ENCODE peak calls at places on chromosome 3, in eight cellular contexts. P is astrocyte, F is uterus, C is BE2C, M is tibial nerve, J is natural killer cell, X is IMR-90, K is Calu3. V is an unnamed sample.

GRCh38 chr3:9583792-9584191 is 30.2 kb upstream of the LHFPL4 start:
- DNase-seq in P (no peak), F (no peak), C (no peak), M (no peak), J (no peak), X (no peak), K (no peak), V (no peak)

GRCh38 chr3:173913985-173914421 is 516.5 kb downstream of the NLGN1 start:
- DNase-seq in P (peak), F (no peak), C (no peak), M (no peak), J (no peak), X (no peak), K (no peak), V (no peak)

GRCh38 chr3:43580181-43580580 is 41.6 kb downstream of the ANO10 start:
- DNase-seq in P (no peak), F (no peak), C (no peak), M (no peak), J (no peak), X (no peak), K (no peak), V (no peak)

GRCh38 chr3:102733811-102734574 is 299.2 kb downstream of the ZPLD1 start:
- DNase-seq in P (peak), F (no peak), C (no peak), M (no peak), J (no peak), X (no peak), K (no peak), V (peak)

GRCh38 chr3:14549256-14549931 is 9.3 kb upstream of the GRIP2 start:
- DNase-seq in P (no peak), F (no peak), C (no peak), M (no peak), J (no peak), X (peak), K (no peak), V (peak)

GRCh38 chr3:155995525-155996370 is 124.6 kb upstream of the KCNAB1 start:
- DNase-seq in P (peak), F (no peak), C (no peak), M (no peak), J (no peak), X (peak), K (no peak), V (peak)

GRCh38 chr3:194880940-194881925 is 195.6 kb downstream of the FAM43A start:
- DNase-seq in P (no peak), F (no peak), C (no peak), M (no peak), J (no peak), X (no peak), K (no peak), V (no peak)

GRCh38 chr3:166531730-166532129 is 694.5 kb upstream of the BCHE start:
- DNase-seq in P (no peak), F (no peak), C (no peak), M (no peak), J (no peak), X (no peak), K (no peak), V (no peak)

GRCh38 chr3:148477375-148477774 is 220.3 kb upstream of the AGTR1 start:
- DNase-seq in P (no peak), F (no peak), C (no peak), M (no peak), J (no peak), X (no peak), K (no peak), V (no peak)

GRCh38 chr3:150370129-150370602 is 37.9 kb upstream of the TSC22D2 start:
- DNase-seq in P (peak), F (peak), C (no peak), M (peak), J (no peak), X (peak), K (peak), V (peak)

GRCh38 chr3:150064952-150065351 is 94.3 kb upstream of the PFN2 start:
- DNase-seq in P (no peak), F (no peak), C (no peak), M (no peak), J (no peak), X (peak), K (no peak), V (no peak)

GRCh38 chr3:126127904-126128303 is 44.0 kb upstream of the SLC41A3 start:
- DNase-seq in P (no peak), F (no peak), C (no peak), M (no peak), J (peak), X (no peak), K (no peak), V (no peak)

DNA sequence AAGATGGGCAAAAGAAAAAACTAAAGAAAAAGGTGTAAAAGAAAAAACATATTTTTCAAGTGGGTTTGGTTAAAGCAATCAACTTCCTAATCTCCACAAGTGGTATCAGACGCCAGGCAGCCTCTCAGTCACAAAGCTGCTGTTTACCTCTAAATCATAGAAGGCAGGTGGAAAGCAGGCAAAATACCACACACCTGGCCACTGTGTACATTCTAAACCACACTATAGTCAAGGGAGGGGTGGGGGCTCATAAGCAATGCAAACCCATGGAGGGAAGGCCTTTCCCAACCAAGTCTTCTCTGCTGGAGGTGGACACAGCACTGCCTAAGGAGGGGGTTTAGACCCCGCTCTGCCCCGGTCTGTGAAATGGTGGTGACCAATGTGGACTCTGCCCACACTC is 50.4 kb downstream of the MCF2L2 start:
- DNase-seq in P (no peak), F (no peak), C (no peak), M (no peak), J (no peak), X (no peak), K (no peak), V (no peak)
- TF ChIP-seq CTCF in P (no peak), F (no peak), C (no peak), M (no peak), J (no peak), X (no peak), K (no peak), V (no peak)

DNA sequence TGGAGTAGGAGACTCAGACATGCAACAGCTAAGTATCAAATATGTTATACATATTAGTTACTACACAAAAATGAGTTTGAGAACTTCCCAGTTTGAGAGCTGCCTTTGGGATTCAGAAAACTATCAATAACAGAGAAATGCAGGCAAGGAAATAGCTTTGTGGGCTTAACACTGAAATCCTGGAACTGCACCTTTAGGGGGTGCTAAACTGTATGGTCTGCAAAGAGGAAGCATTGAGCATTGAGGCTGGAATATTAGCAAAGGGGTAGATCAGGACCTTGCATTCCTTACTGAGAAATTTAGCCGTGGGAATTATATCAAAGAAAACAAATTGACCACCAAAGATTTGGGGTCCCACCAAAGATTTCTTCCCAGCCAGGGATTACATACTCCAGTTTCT is 580.0 kb downstream of the ZNF385D start:
- DNase-seq in P (no peak), F (no peak), C (no peak), M (no peak), J (no peak), X (no peak), K (peak), V (peak)
- TF ChIP-seq CTCF in P (peak), F (no peak), C (peak), M (no peak), J (no peak), X (no peak), K (peak), V (peak)

GRCh38 chr3:152026033-152026556 is 152.7 kb downstream of the SUCNR1 start:
- DNase-seq in P (peak), F (no peak), C (no peak), M (no peak), J (no peak), X (peak), K (peak), V (peak)
- TF ChIP-seq CTCF in P (peak), F (peak), C (no peak), M (no peak), J (no peak), X (peak), K (no peak), V (peak)

DNA sequence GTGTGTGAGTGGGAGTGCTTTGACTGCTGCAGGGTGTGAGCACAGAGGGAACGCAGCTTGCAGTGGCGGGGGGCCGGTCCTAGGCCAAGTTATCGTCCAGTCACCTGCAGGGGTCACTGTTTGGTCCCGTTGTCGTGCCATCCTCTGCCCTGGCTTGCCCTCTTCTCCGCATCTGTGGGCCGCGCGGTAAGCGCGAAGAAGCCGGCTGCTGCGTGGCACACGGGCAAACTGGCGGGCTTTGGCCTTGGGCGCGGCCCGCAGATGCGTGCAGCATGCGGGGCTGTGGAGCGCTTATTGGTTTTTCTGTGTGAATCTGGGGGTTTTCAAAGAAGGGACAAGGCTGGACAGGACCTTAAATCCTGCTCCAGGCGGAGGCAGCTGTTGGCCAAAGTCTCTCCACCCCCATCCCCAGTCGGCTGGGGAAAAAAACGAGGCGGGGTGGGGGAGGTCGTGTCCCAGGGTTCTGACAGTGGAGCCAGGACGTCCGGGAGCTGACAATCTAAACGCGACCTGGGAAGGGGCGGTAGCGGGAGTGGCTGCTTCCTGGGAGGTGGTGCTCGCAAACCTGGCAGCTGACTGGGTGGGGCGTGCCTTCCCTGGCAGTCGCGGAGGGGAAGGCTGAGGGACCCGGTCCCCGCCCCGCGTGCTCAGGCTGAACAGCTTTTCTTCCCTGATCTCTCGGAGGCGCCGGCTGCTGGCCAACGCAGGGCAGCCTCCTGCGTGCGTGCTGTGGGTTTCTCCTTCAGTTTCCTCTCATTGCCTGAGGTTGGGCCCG is 39.7 kb upstream of the VEPH1 start:
- DNase-seq in P (peak), F (peak), C (peak), M (peak), J (no peak), X (peak), K (peak), V (peak)
- TF ChIP-seq CTCF in P (peak), F (no peak), C (peak), M (no peak), J (no peak), X (peak), K (peak), V (no peak)

DNA sequence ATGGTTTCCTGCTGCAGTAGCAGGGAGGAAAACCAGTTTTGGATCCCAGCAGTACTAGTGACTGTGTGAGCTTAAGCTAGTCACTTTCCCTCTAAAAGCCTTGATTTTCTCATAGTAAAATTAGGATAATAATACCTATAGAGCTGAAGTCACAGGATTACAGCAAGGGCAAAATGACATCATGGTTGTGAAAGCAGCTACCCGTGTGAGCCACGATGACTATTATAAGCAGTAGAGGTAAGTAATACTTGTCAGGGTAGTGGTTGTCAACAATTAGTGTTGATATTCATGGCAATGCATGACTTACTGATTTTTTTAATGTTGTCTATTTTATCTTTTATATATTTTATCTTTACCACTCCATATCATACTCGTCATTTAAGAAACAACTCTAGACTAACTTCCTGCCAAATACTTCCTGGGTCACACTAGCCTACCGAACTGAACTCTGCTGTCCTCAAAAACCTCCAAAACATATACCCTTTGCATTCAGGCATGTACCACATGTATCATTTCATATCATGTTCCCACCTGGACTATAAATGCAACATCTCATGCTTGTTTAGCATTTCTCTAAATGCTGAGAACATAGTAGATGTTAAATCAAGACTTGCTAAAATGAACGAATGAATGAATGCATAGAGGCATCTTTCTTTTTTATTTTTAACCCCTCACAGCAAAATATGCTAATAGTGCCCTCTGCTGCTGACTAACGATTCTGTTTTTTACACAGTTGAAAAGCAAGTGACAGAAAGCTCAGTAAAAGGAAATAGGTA is 172.6 kb downstream of the P3H2 start:
- DNase-seq in P (no peak), F (no peak), C (no peak), M (no peak), J (no peak), X (peak), K (peak), V (peak)
- TF ChIP-seq CTCF in P (peak), F (peak), C (peak), M (peak), J (no peak), X (peak), K (peak), V (peak)

GRCh38 chr3:12286927-12287726 is 1.7 kb upstream of the PPARG start:
- DNase-seq in P (no peak), F (peak), C (peak), M (no peak), J (no peak), X (no peak), K (peak), V (no peak)
- TF ChIP-seq CTCF in P (no peak), F (no peak), C (no peak), M (no peak), J (no peak), X (no peak), K (no peak), V (no peak)

GRCh38 chr3:7630925-7631324 is 770.0 kb downstream of the GRM7 start:
- DNase-seq in P (peak), F (peak), C (peak), M (no peak), J (no peak), X (no peak), K (no peak), V (peak)
- TF ChIP-seq CTCF in P (no peak), F (no peak), C (peak), M (no peak), J (no peak), X (no peak), K (no peak), V (no peak)

GRCh38 chr3:129314757-129315385 is 36.2 kb downstream of the HMCES start:
- DNase-seq in P (peak), F (peak), C (peak), M (peak), J (peak), X (peak), K (peak), V (peak)
- TF ChIP-seq CTCF in P (peak), F (peak), C (no peak), M (no peak), J (no peak), X (peak), K (no peak), V (no peak)

V was measured in MCF 10A.